ENCODE peak calls at places on chromosomes 2 and 18, in five cellular contexts. J is mesenchymal stem cell, W is trophoblast cell, K is IMR-90, S is neuronal stem cell. T is an unnamed sample.

GRCh38 chr2:30368258-30368657 is 78.8 kb upstream of the LCLAT1 start:
- DNase-seq in K (peak), J (peak), S (no peak), W (no peak), T (no peak)

GRCh38 chr2:8580316-8581047 is 101.4 kb upstream of the ID2 start:
- DNase-seq in S (no peak), W (no peak), J (no peak), K (no peak), T (peak)

GRCh38 chr2:61328707-61329251 is 142.1 kb downstream of the USP34 start:
- DNase-seq in S (no peak), K (peak), W (no peak), J (peak), T (no peak)

GRCh38 chr2:224401641-224402342 is at the start of gene FAM124B:
- DNase-seq in J (peak), W (peak), K (peak), S (no peak), T (no peak)

GRCh38 chr2:166338831-166339339 is 36.9 kb downstream of the SCN9A start:
- DNase-seq in S (no peak), W (no peak), J (no peak), K (no peak), T (no peak)

GRCh38 chr2:164655750-164656149 is 34.5 kb upstream of the GRB14 start:
- DNase-seq in W (no peak), J (no peak), K (no peak), S (no peak), T (no peak)

GRCh38 chr18:50663626-50664441 is 103.9 kb downstream of the MAPK4 start:
- DNase-seq in W (no peak), S (no peak), K (no peak), J (no peak), T (no peak)

GRCh38 chr2:10864888-10865551 is 46.7 kb upstream of the KCNF1 start:
- DNase-seq in S (no peak), K (no peak), J (no peak), W (no peak), T (no peak)

GRCh38 chr2:241804326-241805276 is 4.4 kb upstream of the NEU4 start:
- DNase-seq in W (no peak), K (no peak), J (peak), S (no peak), T (peak)

GRCh38 chr18:77203071-77203470 is 46.6 kb upstream of the GALR1 start:
- DNase-seq in J (no peak), S (no peak), W (no peak), K (peak), T (no peak)

GRCh38 chr2:222318712-222319575 is 20.1 kb upstream of the PAX3 start:
- DNase-seq in K (no peak), W (peak), S (peak), J (peak), T (no peak)

GRCh38 chr18:48676756-48677368 is 138.0 kb downstream of the CTIF start:
- DNase-seq in J (peak), K (peak), S (peak), W (peak), T (peak)

GRCh38 chr2:215489288-215489848 is 53.5 kb upstream of the FN1 start:
- DNase-seq in J (no peak), W (no peak), K (no peak), S (no peak), T (no peak)

GRCh38 chr2:18209934-18210639 is 331.6 kb downstream of the KCNS3 start:
- DNase-seq in S (no peak), W (peak), K (peak), J (no peak), T (no peak)

GRCh38 chr2:101469863-101470262 is 5.0 kb downstream of the RFX8 start:
- DNase-seq in J (no peak), W (no peak), K (no peak), S (no peak), T (no peak)

GRCh38 chr2:37903009-37903408 is 22.1 kb upstream of the RMDN2 start:
- DNase-seq in S (no peak), W (no peak), K (no peak), J (no peak), T (no peak)

GRCh38 chr2:137829251-137829650 is 135.0 kb upstream of the HNMT start:
- DNase-seq in S (no peak), K (no peak), W (no peak), J (no peak), T (no peak)

GRCh38 chr2:101140978-101141655 is 10.1 kb downstream of the TBC1D8 start:
- DNase-seq in K (peak), W (no peak), J (peak), S (no peak), T (no peak)

GRCh38 chr2:221529943-221530652 is 42.0 kb downstream of the EPHA4 start:
- DNase-seq in W (no peak), K (peak), S (no peak), J (peak), T (no peak)

GRCh38 chr2:134367915-134368911 is 114.3 kb downstream of the MGAT5 start:
- DNase-seq in J (peak), S (no peak), K (peak), W (no peak), T (no peak)

GRCh38 chr18:28041366-28041765 is 135.6 kb downstream of the CDH2 start:
- DNase-seq in J (peak), W (peak), S (peak), K (peak), T (no peak)

GRCh38 chr2:131036269-131036668 is 57.0 kb downstream of the FAM168B start:
- DNase-seq in W (no peak), K (no peak), S (no peak), J (no peak), T (no peak)

GRCh38 chr2:67260348-67261277 is 136.5 kb upstream of the ETAA1 start:
- DNase-seq in K (peak), S (no peak), J (peak), W (peak), T (no peak)

GRCh38 chr2:232568161-232568560 is 17.7 kb downstream of the EIF4E2 start:
- DNase-seq in S (no peak), W (no peak), J (peak), K (peak), T (no peak)

GRCh38 chr2:227406177-227407031 is 18.7 kb upstream of the SCYGR1 start:
- DNase-seq in K (peak), W (peak), J (peak), S (peak), T (peak)

GRCh38 chr18:26532367-26533340 is 15.7 kb downstream of the KCTD1 start:
- DNase-seq in S (no peak), J (no peak), W (no peak), K (peak), T (peak)

GRCh38 chr2:50431958-50432650 is 599.8 kb downstream of the NRXN1 start:
- DNase-seq in S (no peak), J (no peak), K (no peak), W (no peak), T (no peak)

DNA sequence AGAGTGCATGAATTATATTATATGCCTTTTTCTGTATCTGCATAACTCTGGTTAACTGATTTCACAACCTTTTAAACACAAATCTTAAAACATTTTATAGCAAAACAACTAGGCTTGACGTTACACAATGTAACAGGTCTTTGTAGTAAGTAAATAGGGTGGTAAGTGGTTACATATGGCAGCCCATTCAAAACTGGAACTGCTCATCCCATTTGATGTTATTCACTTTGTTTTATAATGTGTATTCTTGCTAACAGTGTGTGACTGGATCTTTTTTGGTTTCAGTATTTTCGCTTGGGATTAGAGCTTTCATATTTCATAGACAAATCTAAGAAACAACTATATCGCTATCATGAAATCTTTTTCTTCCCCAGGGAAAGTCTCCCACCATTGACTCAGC is 947.1 kb upstream of the SOX11 start:
- DNase-seq in W (no peak), S (no peak), K (no peak), J (no peak), T (no peak)
- H3K9ac ChIP-seq in W (no peak), S (no peak), K (no peak), J (no peak), T (no peak)

DNA sequence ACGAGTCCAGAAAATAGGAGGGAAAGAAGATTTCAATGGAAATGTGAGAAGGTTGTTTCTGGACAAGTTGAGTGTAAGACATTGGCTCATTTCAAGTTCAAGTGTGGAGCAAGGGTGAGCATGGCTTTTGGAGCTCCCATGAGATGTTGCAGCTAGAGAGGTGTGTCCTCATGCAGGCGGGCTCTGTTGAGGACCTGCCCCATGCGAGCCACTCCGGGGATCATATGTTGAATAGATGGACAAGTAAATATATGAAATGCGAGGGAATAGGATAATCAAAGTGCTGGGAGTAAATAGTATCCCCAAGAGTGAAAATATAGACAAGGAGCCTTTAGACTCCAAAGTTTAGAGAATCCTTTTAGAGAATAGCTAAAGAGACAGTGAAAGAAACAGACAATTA is 200.4 kb upstream of the NRP2 start:
- DNase-seq in W (no peak), S (no peak), K (no peak), J (no peak), T (no peak)
- H3K14ac ChIP-seq in W (no peak), S (no peak), K (no peak), J (no peak), T (no peak)

DNA sequence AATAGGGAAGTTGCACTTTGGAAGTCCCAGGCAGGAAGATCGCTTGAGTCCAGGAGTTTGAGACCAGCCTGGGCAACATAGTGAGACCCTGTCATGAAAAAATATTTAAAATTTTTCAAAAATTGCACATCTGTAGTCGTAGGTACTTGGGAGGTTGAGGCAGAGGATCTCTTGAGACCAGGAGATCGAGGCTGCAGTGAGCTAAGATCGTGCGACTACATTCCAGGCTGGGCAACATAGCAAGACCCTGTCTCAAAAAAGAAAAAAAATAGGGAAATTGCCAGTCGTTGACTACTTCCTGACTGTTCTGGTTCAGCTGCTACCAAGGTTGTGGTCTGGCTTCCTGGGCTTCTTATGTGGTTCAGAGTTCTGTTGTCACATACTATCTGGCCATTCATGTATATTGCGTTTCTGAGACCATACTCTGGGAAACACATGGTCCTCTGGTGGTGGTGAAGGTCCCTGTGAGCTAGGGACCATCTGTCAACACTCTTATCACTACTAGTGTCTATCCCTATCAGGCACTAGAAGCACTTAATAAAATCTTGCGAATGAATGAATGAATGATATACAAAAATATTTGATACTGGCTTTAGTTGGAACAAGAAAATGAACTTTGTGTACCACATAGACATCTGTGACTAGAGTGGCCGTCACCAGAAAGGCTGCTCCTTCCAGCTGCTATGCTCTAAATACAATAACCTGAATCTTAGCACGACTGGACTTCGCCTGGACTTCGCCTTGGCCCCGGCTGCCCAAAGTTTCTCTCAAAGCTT is 861 bp upstream of the KLHL23 start:
- DNase-seq in S (no peak), J (peak), W (peak), K (no peak), T (no peak)
- H2AK5ac ChIP-seq in S (no peak), J (no peak), W (no peak), K (no peak), T (no peak)

DNA sequence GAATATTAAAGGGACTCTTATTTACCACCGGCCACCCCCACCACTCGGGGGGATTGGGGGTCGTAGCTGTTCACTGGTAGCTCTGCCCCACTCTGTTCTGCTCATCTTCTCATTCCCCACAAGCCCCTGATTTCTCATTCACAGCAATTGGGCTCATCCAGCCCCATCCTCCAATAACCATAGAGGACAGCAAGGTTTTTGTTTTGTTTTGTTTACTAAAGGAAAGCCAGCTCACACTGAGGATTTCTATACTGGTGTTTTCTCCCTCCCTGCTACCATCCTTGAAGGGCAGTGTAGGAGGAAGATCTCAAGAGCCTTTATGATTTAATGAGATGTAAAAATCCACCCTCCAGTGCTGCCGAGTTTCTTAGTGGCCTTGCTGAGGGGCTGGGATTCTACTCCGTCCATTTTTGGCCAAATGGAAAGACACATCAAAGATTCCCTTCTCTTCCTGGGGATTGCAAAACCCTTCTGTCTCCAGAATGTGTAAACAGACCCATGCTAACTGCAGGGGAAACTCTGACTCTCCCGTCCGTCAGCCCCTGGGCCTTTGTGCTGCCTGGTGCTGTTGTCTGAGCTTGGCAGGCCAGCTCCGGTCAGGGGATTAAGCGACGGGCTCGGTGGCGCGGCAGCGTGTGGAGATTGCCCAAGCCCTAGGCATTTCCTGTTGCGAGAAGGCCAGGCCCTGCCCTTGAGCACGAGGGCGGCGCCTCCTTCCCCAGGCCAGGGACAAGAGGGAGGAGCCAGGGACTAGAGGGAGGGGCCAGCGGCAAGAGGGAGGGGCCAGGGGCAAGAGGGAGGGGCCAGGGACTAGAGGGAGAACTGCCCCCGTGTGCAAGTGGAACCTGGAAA is 165.0 kb downstream of the ANTXR1 start:
- DNase-seq in W (peak), J (peak), S (peak), K (peak), T (peak)
- H3K9ac ChIP-seq in W (no peak), J (peak), S (no peak), K (peak), T (peak)

DNA sequence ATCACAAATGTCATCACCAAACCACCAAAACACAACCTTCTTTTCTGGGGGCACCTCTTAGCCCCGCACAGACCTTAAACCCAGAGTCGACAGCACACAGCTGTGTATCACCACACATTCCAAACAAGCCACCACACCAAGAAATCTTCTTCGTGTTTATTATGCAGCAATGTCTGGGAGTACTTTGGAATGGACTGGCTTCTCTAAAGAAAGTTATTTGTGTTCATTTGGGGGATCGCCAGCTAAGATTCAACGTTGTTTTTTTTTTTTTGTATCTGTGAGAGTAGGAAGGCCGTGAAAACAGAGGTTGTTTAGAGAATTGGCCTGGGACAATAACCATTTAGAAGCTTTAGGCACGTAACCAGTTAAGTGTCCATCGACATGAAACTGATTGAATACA is 1.0 kb upstream of the MTA3 start:
- DNase-seq in K (peak), W (no peak), J (peak), S (no peak), T (no peak)
- H3K14ac ChIP-seq in K (peak), W (no peak), J (no peak), S (no peak), T (no peak)

GRCh38 chr2:16013571-16013970 is 73.2 kb downstream of the MYCN start:
- DNase-seq in W (no peak), S (no peak), J (no peak), K (no peak), T (no peak)

GRCh38 chr2:16014802-16015201 is 74.5 kb downstream of the MYCN start:
- DNase-seq in S (no peak), W (no peak), J (no peak), K (no peak), T (no peak)

GRCh38 chr2:16012626-16013501 is 72.5 kb downstream of the MYCN start:
- DNase-seq in W (peak), K (no peak), S (no peak), J (no peak), T (peak)

GRCh38 chr2:16015210-16015902 is 75.0 kb downstream of the MYCN start:
- DNase-seq in K (no peak), S (no peak), W (no peak), J (no peak), T (no peak)

GRCh38 chr2:16014041-16014787 is 73.9 kb downstream of the MYCN start:
- DNase-seq in J (no peak), W (peak), S (no peak), K (no peak), T (no peak)
- H2AK5ac ChIP-seq in J (no peak), W (no peak), S (peak), K (no peak), T (no peak)

DNA sequence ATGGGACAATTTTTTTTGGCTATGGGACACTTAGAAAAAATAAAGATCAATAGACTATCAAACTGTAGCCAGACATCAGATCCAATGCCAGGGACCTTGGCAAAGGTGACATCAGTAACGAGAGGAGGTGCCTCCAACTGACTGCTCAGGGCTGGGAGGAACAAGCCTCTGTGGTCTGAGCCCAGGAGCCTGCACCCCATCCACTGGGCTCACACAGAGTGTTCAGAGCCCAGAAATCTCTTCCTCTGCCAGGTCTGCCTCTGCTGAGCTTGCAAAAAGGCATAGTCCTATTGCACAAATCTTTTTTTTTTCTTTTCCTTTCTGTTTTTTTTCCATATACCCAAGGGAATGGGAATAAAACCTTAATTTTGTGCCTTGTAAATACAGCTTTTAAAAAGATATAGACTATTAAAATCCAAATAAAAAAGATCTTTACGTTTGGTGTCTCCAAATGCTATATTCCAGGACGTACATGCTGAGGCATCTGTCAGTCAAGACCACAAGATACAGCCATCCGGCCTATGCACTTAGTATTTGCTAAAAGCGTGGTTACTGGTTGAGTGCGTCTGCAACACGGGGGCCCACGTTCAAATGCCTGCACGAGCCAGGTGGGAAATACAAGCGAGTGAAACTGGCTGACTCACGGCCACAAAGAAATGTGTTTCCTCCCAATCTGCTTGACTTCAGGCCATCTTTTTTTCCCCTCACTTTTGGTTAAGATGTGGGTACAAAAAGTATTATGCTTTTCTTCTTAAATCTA is 7.8 kb upstream of the ARHGAP25 start:
- DNase-seq in K (no peak), J (peak), S (no peak), W (no peak), T (no peak)
- H3K9ac ChIP-seq in K (no peak), J (no peak), S (no peak), W (no peak), T (no peak)

T was measured in H9.